ENCODE peak calls at places on chromosomes 11 and 22, in six cellular contexts. T, O, V, B, D and W are unnamed samples.

GRCh38 chr11:16278986-16279385 is 77.4 kb downstream of the SOX6 start:
- ATAC-seq in T (no peak), O (no peak), V (no peak), B (no peak), D (no peak), W (no peak)

GRCh38 chr11:134019500-134019899 is 49.4 kb upstream of the JAM3 start:
- ATAC-seq in T (no peak), O (no peak), V (no peak), B (no peak), D (no peak), W (no peak)

GRCh38 chr22:30717952-30718351 is 23.3 kb downstream of the OSBP2 start:
- ATAC-seq in T (no peak), O (no peak), V (no peak), B (no peak), D (no peak), W (no peak)

GRCh38 chr11:27055065-27055682 is 14.6 kb downstream of the BBOX1 start:
- ATAC-seq in T (no peak), O (no peak), V (no peak), B (no peak), D (no peak), W (no peak)

GRCh38 chr11:15896026-15896425 is 460.3 kb downstream of the SOX6 start:
- ATAC-seq in T (no peak), O (no peak), V (no peak), B (no peak), D (no peak), W (no peak)

GRCh38 chr11:83007477-83007876 is 64.2 kb downstream of the RAB30 start:
- ATAC-seq in T (no peak), O (no peak), V (no peak), B (no peak), D (no peak), W (no peak)

GRCh38 chr11:306645-307371 is 808 bp upstream of the IFITM2 start:
- ATAC-seq in T (no peak), O (no peak), V (no peak), B (no peak), D (no peak), W (no peak)

GRCh38 chr22:36375071-36375980 is 12.4 kb downstream of the MYH9 start:
- ATAC-seq in T (no peak), O (no peak), V (no peak), B (no peak), D (no peak), W (no peak)

GRCh38 chr11:67006029-67006884 is 16.7 kb upstream of the SYT12 start:
- ATAC-seq in T (peak; percentile 68), O (no peak), V (peak; percentile 89), B (no peak), D (no peak), W (no peak)

GRCh38 chr22:19035474-19036228 is 86.6 kb downstream of the DGCR2 start:
- ATAC-seq in T (peak; percentile 31), O (no peak), V (peak; percentile 18), B (no peak), D (no peak), W (peak; percentile 26)

GRCh38 chr11:75767228-75767572 is 1.4 kb upstream of the DGAT2 start:
- ATAC-seq in T (no peak), O (no peak), V (no peak), B (no peak), D (no peak), W (no peak)

GRCh38 chr11:33507967-33508366 is 192.7 kb downstream of the C11orf91 start:
- ATAC-seq in T (no peak), O (no peak), V (no peak), B (no peak), D (no peak), W (no peak)

GRCh38 chr22:33832558-33833151 is 87.6 kb downstream of the LARGE1 start:
- ATAC-seq in T (peak; percentile 86), O (no peak), V (peak; percentile 85), B (no peak), D (no peak), W (peak; percentile 28)

GRCh38 chr11:11171285-11171684 is 181.8 kb downstream of the CSNK2A3 start:
- ATAC-seq in T (peak; percentile 75), O (no peak), V (peak; percentile 73), B (no peak), D (no peak), W (peak; percentile 71)

GRCh38 chr11:17386331-17387084 is 2.0 kb downstream of the KCNJ11 start:
- ATAC-seq in T (peak; percentile 88), O (no peak), V (peak; percentile 82), B (peak; percentile 55), D (peak; percentile 43), W (peak; percentile 69)

GRCh38 chr11:14259186-14259784 is 99.7 kb downstream of the RRAS2 start:
- ATAC-seq in T (no peak), O (no peak), V (no peak), B (no peak), D (no peak), W (no peak)

GRCh38 chr11:16280256-16280682 is 76.1 kb downstream of the SOX6 start:
- ATAC-seq in T (peak; percentile 53), O (no peak), V (no peak), B (no peak), D (no peak), W (no peak)

GRCh38 chr11:118010738-118011461 is 24.7 kb downstream of the IL10RA start:
- ATAC-seq in T (peak; percentile 72), O (peak; percentile 12), V (peak; percentile 67), B (no peak), D (no peak), W (peak; percentile 72)

GRCh38 chr11:2369320-2369719 is 7.8 kb upstream of the CD81 start:
- ATAC-seq in T (no peak), O (no peak), V (no peak), B (no peak), D (no peak), W (no peak)

GRCh38 chr11:45597116-45597515 is 68.3 kb downstream of the CHST1 start:
- ATAC-seq in T (no peak), O (no peak), V (no peak), B (no peak), D (no peak), W (no peak)

GRCh38 chr11:64021742-64022067 is 14.0 kb upstream of the FLRT1 start:
- ATAC-seq in T (peak; percentile 34), O (no peak), V (peak; percentile 45), B (no peak), D (no peak), W (no peak)

GRCh38 chr11:130379276-130379675 is 49.1 kb downstream of the ADAMTS8 start:
- ATAC-seq in T (no peak), O (no peak), V (no peak), B (no peak), D (no peak), W (no peak)

GRCh38 chr11:130217632-130218031 is 58.0 kb downstream of the ST14 start:
- ATAC-seq in T (no peak), O (no peak), V (no peak), B (no peak), D (no peak), W (no peak)

GRCh38 chr11:22807855-22808558 is 21.6 kb downstream of the SVIP start:
- ATAC-seq in T (peak; percentile 36), O (no peak), V (no peak), B (no peak), D (no peak), W (no peak)

GRCh38 chr11:66957971-66958231 is 282 bp downstream of the PC start:
- ATAC-seq in T (peak; percentile 73), O (peak; percentile 35), V (peak; percentile 67), B (peak; percentile 42), D (peak; percentile 44), W (peak; percentile 27)

GRCh38 chr11:75013051-75013450 is 24.3 kb downstream of the NEU3 start:
- ATAC-seq in T (no peak), O (no peak), V (no peak), B (no peak), D (no peak), W (no peak)

GRCh38 chr22:22856364-22856763 is 31.3 kb upstream of the IGLL5 start:
- ATAC-seq in T (no peak), O (no peak), V (no peak), B (no peak), D (no peak), W (no peak)

GRCh38 chr11:31535479-31535878 is 25.9 kb downstream of the ELP4 start:
- ATAC-seq in T (no peak), O (no peak), V (no peak), B (no peak), D (no peak), W (no peak)

GRCh38 chr11:10891321-10891720 is 33.5 kb upstream of the ZBED5 start:
- ATAC-seq in T (no peak), O (no peak), V (no peak), B (no peak), D (no peak), W (no peak)

GRCh38 chr11:128052912-128053641 is 534.3 kb downstream of the ETS1 start:
- ATAC-seq in T (no peak), O (peak; percentile 62), V (no peak), B (peak; percentile 59), D (peak; percentile 68), W (no peak)

GRCh38 chr22:35742342-35743100 is 24.8 kb downstream of the APOL5 start:
- ATAC-seq in T (peak; percentile 55), O (no peak), V (peak; percentile 25), B (no peak), D (no peak), W (peak; percentile 42)

GRCh38 chr11:18347471-18348125 is 25.2 kb downstream of the GTF2H1 start:
- ATAC-seq in T (no peak), O (no peak), V (no peak), B (no peak), D (no peak), W (no peak)

GRCh38 chr22:23219787-23220484 is 39.6 kb downstream of the BCR start:
- ATAC-seq in T (no peak), O (peak; percentile 77), V (no peak), B (peak; percentile 60), D (peak; percentile 80), W (no peak)